ENCODE peak calls at places on chromosomes 4 and X, in nine cellular contexts. Q, O, X, Y, C, M, S, L and W are unnamed samples.
A peak's percentile ranks its signal among the peaks of the same experiment; 100 is the strongest.

GRCh38 chr4:54230479-54231418 is 1.7 kb downstream of the PDGFRA start:
- DNase-seq in Q (no peak), O (peak; percentile 23), X (no peak), Y (no peak), C (no peak), M (no peak), S (peak; percentile 31), L (peak; percentile 8), W (peak; percentile 85)

GRCh38 chr4:178937130-178937529 is 1494.9 kb upstream of the AGA start:
- DNase-seq in Q (no peak), O (no peak), X (no peak), Y (no peak), C (no peak), M (no peak), S (no peak), L (no peak), W (no peak)

GRCh38 chr4:25800253-25800652 is 62.5 kb downstream of the SEL1L3 start:
- DNase-seq in Q (no peak), O (no peak), X (no peak), Y (no peak), C (no peak), M (no peak), S (no peak), L (no peak), W (no peak)

GRCh38 chr4:159273126-159273438 is 170.2 kb downstream of the RAPGEF2 start:
- DNase-seq in Q (no peak), O (no peak), X (no peak), Y (no peak), C (no peak), M (no peak), S (peak; percentile 54), L (no peak), W (no peak)

GRCh38 chr4:26055855-26056254 is 141.8 kb downstream of the SMIM20 start:
- DNase-seq in Q (no peak), O (no peak), X (no peak), Y (no peak), C (no peak), M (no peak), S (no peak), L (no peak), W (no peak)

GRCh38 chr4:28179126-28179525 is 1318.5 kb downstream of the STIM2 start:
- DNase-seq in Q (no peak), O (no peak), X (no peak), Y (no peak), C (no peak), M (no peak), S (no peak), L (no peak), W (no peak)

GRCh38 chrX:154040307-154040756 is 20.6 kb upstream of the IRAK1 start:
- DNase-seq in Q (no peak), O (no peak), X (no peak), Y (peak; percentile 9), C (no peak), M (no peak), S (no peak), L (peak; percentile 73), W (no peak)

GRCh38 chr4:61173799-61174198 is 26.3 kb upstream of the ADGRL3 start:
- DNase-seq in Q (no peak), O (no peak), X (no peak), Y (peak; percentile 0), C (no peak), M (no peak), S (no peak), L (no peak), W (no peak)

GRCh38 chr4:59597536-59598232 is 1602.4 kb upstream of the ADGRL3 start:
- DNase-seq in Q (no peak), O (no peak), X (no peak), Y (no peak), C (no peak), M (no peak), S (no peak), L (no peak), W (no peak)

GRCh38 chrX:106168107-106168506 is at the start of gene PWWP3B:
- DNase-seq in Q (no peak), O (peak; percentile 90), X (no peak), Y (peak; percentile 7), C (peak; percentile 73), M (no peak), S (no peak), L (peak; percentile 43), W (no peak)

GRCh38 chr4:972651-973424 is 531 bp downstream of the DGKQ start:
- DNase-seq in Q (peak; percentile 35), O (no peak), X (peak; percentile 62), Y (peak; percentile 44), C (peak; percentile 47), M (peak; percentile 75), S (no peak), L (no peak), W (no peak)

GRCh38 chr4:1081689-1082040 is 31.7 kb downstream of the RNF212 start:
- DNase-seq in Q (no peak), O (no peak), X (no peak), Y (peak; percentile 5), C (no peak), M (no peak), S (no peak), L (no peak), W (no peak)

GRCh38 chr4:26583538-26583864 is 383 bp upstream of the TBC1D19 start:
- DNase-seq in Q (no peak), O (no peak), X (no peak), Y (peak; percentile 14), C (no peak), M (no peak), S (no peak), L (no peak), W (no peak)

GRCh38 chr4:95517799-95518198 is 31.0 kb downstream of the UNC5C start:
- DNase-seq in Q (no peak), O (no peak), X (no peak), Y (no peak), C (no peak), M (no peak), S (no peak), L (no peak), W (no peak)

GRCh38 chr4:41146716-41147506 is 67.4 kb downstream of the APBB2 start:
- DNase-seq in Q (no peak), O (peak; percentile 21), X (no peak), Y (no peak), C (no peak), M (no peak), S (peak; percentile 38), L (peak; percentile 49), W (no peak)

GRCh38 chr4:41143721-41144379 is 70.5 kb downstream of the APBB2 start:
- DNase-seq in Q (no peak), O (no peak), X (no peak), Y (no peak), C (no peak), M (no peak), S (no peak), L (no peak), W (no peak)

GRCh38 chr4:41146196-41146595 is 68.1 kb downstream of the APBB2 start:
- DNase-seq in Q (no peak), O (no peak), X (no peak), Y (no peak), C (no peak), M (no peak), S (no peak), L (no peak), W (no peak)

GRCh38 chr4:41144812-41145211 is 69.5 kb downstream of the APBB2 start:
- DNase-seq in Q (no peak), O (no peak), X (no peak), Y (peak; percentile 29), C (no peak), M (no peak), S (no peak), L (no peak), W (no peak)

GRCh38 chr4:41145571-41146078 is 68.7 kb downstream of the APBB2 start:
- DNase-seq in Q (no peak), O (no peak), X (no peak), Y (no peak), C (no peak), M (no peak), S (no peak), L (no peak), W (no peak)
- H3K27ac ChIP-seq in Q (no peak overlapping the region), O (peak overlapping the region; percentile 80), X (no peak overlapping the region), Y (peak overlapping the region; percentile 91), C (peak overlapping the region; percentile 27), M (no peak overlapping the region), S (no peak overlapping the region), L (peak overlapping the region; percentile 92), W (peak overlapping the region; percentile 79)

GRCh38 chr4:151658959-151659593 is 101.7 kb downstream of the GATB start:
- DNase-seq in Q (no peak), O (no peak), X (no peak), Y (no peak), C (no peak), M (no peak), S (no peak), L (no peak), W (no peak)
- H3K27ac ChIP-seq in Q (no peak overlapping the region), O (peak overlapping the region; percentile 71), X (no peak overlapping the region), Y (no peak overlapping the region), C (no peak overlapping the region), M (no peak overlapping the region), S (no peak overlapping the region), L (no peak overlapping the region), W (no peak overlapping the region)

GRCh38 chrX:13123247-13123856 is 78.9 kb upstream of the FAM9C start:
- DNase-seq in Q (no peak), O (no peak), X (no peak), Y (no peak), C (no peak), M (no peak), S (no peak), L (no peak), W (no peak)

GRCh38 chrX:13125188-13125587 is 80.8 kb upstream of the FAM9C start:
- DNase-seq in Q (no peak), O (no peak), X (no peak), Y (no peak), C (no peak), M (no peak), S (peak; percentile 24), L (no peak), W (no peak)

GRCh38 chrX:13123857-13124345 is 79.5 kb upstream of the FAM9C start:
- DNase-seq in Q (no peak), O (no peak), X (no peak), Y (no peak), C (no peak), M (no peak), S (no peak), L (peak; percentile 27), W (no peak)

GRCh38 chrX:13128104-13128503 is 83.7 kb upstream of the FAM9C start:
- DNase-seq in Q (no peak), O (no peak), X (no peak), Y (peak; percentile 36), C (no peak), M (no peak), S (no peak), L (no peak), W (no peak)

GRCh38 chrX:13126785-13127184 is 82.4 kb upstream of the FAM9C start:
- DNase-seq in Q (no peak), O (no peak), X (no peak), Y (no peak), C (no peak), M (no peak), S (no peak), L (peak; percentile 5), W (no peak)
- H3K27ac ChIP-seq in Q (peak overlapping the region; percentile 23), O (no peak overlapping the region), X (no peak overlapping the region), Y (no peak overlapping the region), C (no peak overlapping the region), M (no peak overlapping the region), S (peak overlapping the region; percentile 47), L (no peak overlapping the region), W (peak overlapping the region; percentile 85)

DNA sequence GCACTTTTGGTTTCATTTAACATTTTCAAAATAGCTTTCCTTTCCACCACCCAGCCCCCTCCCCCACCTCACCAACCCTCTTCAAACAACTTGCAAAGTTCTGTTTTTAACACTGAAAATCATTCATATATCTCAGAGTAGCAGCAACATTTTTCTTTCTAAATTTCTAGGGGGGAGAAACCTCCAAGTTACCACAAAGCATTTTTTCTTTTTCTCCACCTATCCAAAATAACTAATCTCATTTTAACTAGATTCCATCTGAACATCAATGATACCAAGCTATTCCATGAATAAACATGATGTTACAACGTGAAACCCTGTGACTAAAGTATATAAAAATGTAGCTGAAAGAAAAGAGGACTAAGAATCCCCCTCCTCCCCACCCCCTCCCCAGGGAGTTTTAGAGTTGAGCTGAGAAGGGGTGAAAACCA is 5.3 kb downstream of the LDB2 start:
- DNase-seq in Q (no peak), O (no peak), X (no peak), Y (no peak), C (no peak), M (no peak), S (no peak), L (no peak), W (no peak)
- H3K27ac ChIP-seq in Q (peak overlapping the region; percentile 19), O (peak overlapping the region; percentile 64), X (peak overlapping the region; percentile 56), Y (no peak overlapping the region), C (no peak overlapping the region), M (no peak overlapping the region), S (peak overlapping the region; percentile 8), L (no peak overlapping the region), W (no peak overlapping the region)